ENCODE peak calls at places on chromosomes 12 and 14, in ten cellular contexts. C is heart right ventricle, A is BE2C, B is cardiac muscle cell, M is adrenal gland, L is stomach, Y is sigmoid colon, Q is lung, R is heart left ventricle, P is upper lobe of right lung. T is an unnamed sample. For H3K27me3 and H3K4me1, the result is how much of the 10 kb centered on the place peaks cover.

GRCh38 chr14:94560782-94561655 is at the start of gene SERPINA4:
- DNase-seq in C (no peak), A (no peak), B (no peak), M (no peak), L (peak), Y (no peak), Q (no peak), R (no peak), P (no peak), T (peak)

GRCh38 chr12:53327435-53328042 is 6.1 kb upstream of the AAAS start:
- DNase-seq in C (no peak), A (peak), B (no peak), M (peak), L (no peak), Y (no peak), Q (no peak), R (no peak), P (no peak), T (no peak)

GRCh38 chr14:36035675-36036074 is 140.8 kb downstream of the PTCSC3 start:
- DNase-seq in C (no peak), A (no peak), B (no peak), M (no peak), L (no peak), Y (no peak), Q (no peak), R (no peak), P (no peak), T (no peak)

GRCh38 chr12:95204141-95204866 is 13.0 kb downstream of the FGD6 start:
- DNase-seq in C (no peak), A (no peak), B (peak), M (peak), L (peak), Y (peak), Q (peak), R (no peak), P (no peak), T (peak)

GRCh38 chr12:132356686-132357622 is 27.6 kb upstream of the GALNT9 start:
- DNase-seq in C (no peak), A (peak), B (no peak), M (peak), L (no peak), Y (peak), Q (no peak), R (no peak), P (peak), T (peak)

GRCh38 chr14:28272270-28272669 is 494.3 kb upstream of the FOXG1 start:
- DNase-seq in C (no peak), A (no peak), B (no peak), M (no peak), L (no peak), Y (no peak), Q (no peak), R (no peak), P (no peak), T (no peak)

GRCh38 chr14:23055147-23055550 is 2.2 kb downstream of the CDH24 start:
- DNase-seq in C (no peak), A (no peak), B (no peak), M (no peak), L (no peak), Y (no peak), Q (no peak), R (no peak), P (peak), T (peak)

GRCh38 chr14:89214221-89214965 is 202.6 kb downstream of the FOXN3 start:
- DNase-seq in C (peak), A (peak), B (no peak), M (no peak), L (peak), Y (no peak), Q (peak), R (peak), P (peak), T (no peak)

GRCh38 chr12:80813820-80814219 is 97.1 kb downstream of the MYF5 start:
- DNase-seq in C (no peak), A (no peak), B (no peak), M (no peak), L (no peak), Y (no peak), Q (no peak), R (no peak), P (no peak), T (no peak)

GRCh38 chr12:76037130-76038105 is 5.8 kb upstream of the PHLDA1 start:
- DNase-seq in C (no peak), A (peak), B (peak), M (peak), L (no peak), Y (no peak), Q (no peak), R (no peak), P (no peak), T (no peak)

GRCh38 chr12:87025976-87026375 is 769.8 kb upstream of the MGAT4C start:
- DNase-seq in C (no peak), A (no peak), B (no peak), M (no peak), L (no peak), Y (no peak), Q (no peak), R (no peak), P (no peak), T (no peak)

GRCh38 chr12:67069451-67070306 is 199.5 kb upstream of the CAND1 start:
- DNase-seq in C (no peak), A (peak), B (peak), M (peak), L (peak), Y (no peak), Q (peak), R (no peak), P (peak), T (no peak)

GRCh38 chr14:66514206-66514605 is 6.3 kb downstream of the GPHN start:
- DNase-seq in C (no peak), A (no peak), B (no peak), M (no peak), L (no peak), Y (no peak), Q (no peak), R (no peak), P (no peak), T (no peak)

GRCh38 chr14:77260631-77261030 is 10.4 kb downstream of the NGB start:
- DNase-seq in C (no peak), A (peak), B (peak), M (no peak), L (no peak), Y (no peak), Q (no peak), R (no peak), P (no peak), T (no peak)

GRCh38 chr14:62209287-62209899 is 447.2 kb downstream of the SNAPC1 start:
- DNase-seq in C (no peak), A (no peak), B (no peak), M (no peak), L (no peak), Y (no peak), Q (no peak), R (no peak), P (no peak), T (no peak)

GRCh38 chr14:34043627-34044372 is 92.9 kb upstream of the EGLN3 start:
- DNase-seq in C (no peak), A (no peak), B (no peak), M (no peak), L (no peak), Y (no peak), Q (no peak), R (no peak), P (no peak), T (no peak)

GRCh38 chr12:29807125-29807524 is 23.4 kb upstream of the TMTC1 start:
- DNase-seq in C (no peak), A (no peak), B (no peak), M (no peak), L (no peak), Y (no peak), Q (no peak), R (no peak), P (no peak), T (no peak)

GRCh38 chr12:119020377-119021360 is 39.3 kb downstream of the SRRM4 start:
- DNase-seq in C (peak), A (peak), B (peak), M (peak), L (peak), Y (no peak), Q (peak), R (peak), P (peak), T (no peak)

GRCh38 chr12:32533971-32534590 is 134.7 kb downstream of the FGD4 start:
- DNase-seq in C (no peak), A (peak), B (peak), M (peak), L (peak), Y (peak), Q (peak), R (peak), P (no peak), T (peak)

GRCh38 chr12:62848418-62848817 is 86.5 kb downstream of the PPM1H start:
- DNase-seq in C (no peak), A (no peak), B (no peak), M (no peak), L (no peak), Y (no peak), Q (no peak), R (no peak), P (no peak), T (no peak)

GRCh38 chr12:111105294-111105693 is 184.9 kb upstream of the MYL2 start:
- DNase-seq in C (no peak), A (no peak), B (no peak), M (no peak), L (no peak), Y (peak), Q (no peak), R (no peak), P (no peak), T (no peak)

GRCh38 chr12:2318286-2318685 is 265.5 kb downstream of the CACNA1C start:
- DNase-seq in C (no peak), A (no peak), B (no peak), M (no peak), L (no peak), Y (no peak), Q (no peak), R (no peak), P (no peak), T (peak)

GRCh38 chr12:122395319-122395718 is 27.1 kb downstream of the CLIP1 start:
- DNase-seq in C (no peak), A (no peak), B (no peak), M (no peak), L (no peak), Y (no peak), Q (no peak), R (no peak), P (no peak), T (no peak)

GRCh38 chr12:65926119-65927004 is 102.1 kb downstream of the HMGA2 start:
- DNase-seq in C (no peak), A (no peak), B (no peak), M (no peak), L (no peak), Y (no peak), Q (no peak), R (no peak), P (no peak), T (no peak)

GRCh38 chr12:42742691-42743090 is 153.1 kb upstream of the PRICKLE1 start:
- DNase-seq in C (no peak), A (no peak), B (no peak), M (no peak), L (no peak), Y (no peak), Q (no peak), R (no peak), P (no peak), T (no peak)

GRCh38 chr14:96455588-96455987 is 46.6 kb upstream of the PAPOLA start:
- DNase-seq in C (no peak), A (no peak), B (no peak), M (no peak), L (no peak), Y (no peak), Q (no peak), R (no peak), P (no peak), T (no peak)

GRCh38 chr14:102923201-102923919 is 897 bp downstream of the AMN start:
- DNase-seq in C (no peak), A (peak), B (no peak), M (no peak), L (no peak), Y (no peak), Q (no peak), R (no peak), P (no peak), T (no peak)

GRCh38 chr12:46649433-46649832 is 176.4 kb downstream of the SLC38A4 start:
- DNase-seq in C (no peak), A (no peak), B (no peak), M (no peak), L (no peak), Y (no peak), Q (no peak), R (no peak), P (no peak), T (no peak)
- H3K27me3 ChIP-seq in C (under half), A (under half), B (under half), M (under half), L (under half), Y (under half), Q (under half), R (under half), P (under half), T (under half)

DNA sequence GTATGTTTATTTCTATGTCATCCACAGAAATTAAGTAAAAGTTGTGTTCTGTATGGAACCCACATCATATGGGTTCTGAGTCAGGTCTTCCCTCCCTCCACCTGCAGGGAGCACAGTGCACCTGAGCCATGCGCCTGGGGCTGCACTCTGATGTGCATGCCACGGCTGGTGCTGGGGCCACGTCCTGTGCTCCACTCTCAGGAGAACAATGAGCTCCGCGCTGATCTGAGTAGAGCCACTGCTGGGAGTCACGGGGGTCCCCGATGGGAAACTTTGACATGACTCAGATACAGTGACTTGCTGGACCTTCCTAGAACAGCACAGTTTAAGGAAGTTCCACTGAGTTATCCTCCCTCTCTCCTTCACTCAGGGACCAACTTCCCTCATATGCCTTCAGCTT is 683.4 kb downstream of the TMEM121 start:
- DNase-seq in C (no peak), A (no peak), B (no peak), M (no peak), L (no peak), Y (no peak), Q (no peak), R (no peak), P (no peak), T (no peak)
- TF ChIP-seq CTCF in C (no peak), A (no peak), B (no peak), M (no peak), L (no peak), Y (no peak), Q (no peak), R (no peak), P (no peak), T (no peak)

GRCh38 chr12:13841358-13841757 is 140.0 kb downstream of the GRIN2B start:
- DNase-seq in C (no peak), A (no peak), B (no peak), M (no peak), L (no peak), Y (no peak), Q (no peak), R (no peak), P (no peak), T (no peak)

GRCh38 chr12:13839937-13840336 is 141.5 kb downstream of the GRIN2B start:
- DNase-seq in C (no peak), A (no peak), B (no peak), M (no peak), L (no peak), Y (no peak), Q (no peak), R (no peak), P (no peak), T (no peak)

GRCh38 chr12:13834241-13834640 is 147.2 kb downstream of the GRIN2B start:
- DNase-seq in C (no peak), A (no peak), B (no peak), M (no peak), L (no peak), Y (no peak), Q (no peak), R (no peak), P (no peak), T (no peak)

GRCh38 chr12:13835657-13836056 is 145.7 kb downstream of the GRIN2B start:
- DNase-seq in C (no peak), A (no peak), B (no peak), M (no peak), L (no peak), Y (no peak), Q (no peak), R (no peak), P (no peak), T (no peak)

GRCh38 chr12:13836116-13836515 is 145.3 kb downstream of the GRIN2B start:
- DNase-seq in C (no peak), A (no peak), B (no peak), M (no peak), L (no peak), Y (no peak), Q (no peak), R (no peak), P (no peak), T (no peak)
- H3K4me1 ChIP-seq in C (under half), A (under half), B (under half), M (under half), L (under half), Y (under half), Q (under half), R (under half), P (under half), T (under half)

GRCh38 chr14:104589338-104590195 is 10.0 kb downstream of the C14orf180 start:
- DNase-seq in C (peak), A (no peak), B (no peak), M (no peak), L (no peak), Y (no peak), Q (no peak), R (no peak), P (no peak), T (no peak)
- H3K27me3 ChIP-seq in C (under half), A (under half), B (under half), M (under half), L (under half), Y (under half), Q (under half), R (under half), P (under half), T (half or more)

DNA sequence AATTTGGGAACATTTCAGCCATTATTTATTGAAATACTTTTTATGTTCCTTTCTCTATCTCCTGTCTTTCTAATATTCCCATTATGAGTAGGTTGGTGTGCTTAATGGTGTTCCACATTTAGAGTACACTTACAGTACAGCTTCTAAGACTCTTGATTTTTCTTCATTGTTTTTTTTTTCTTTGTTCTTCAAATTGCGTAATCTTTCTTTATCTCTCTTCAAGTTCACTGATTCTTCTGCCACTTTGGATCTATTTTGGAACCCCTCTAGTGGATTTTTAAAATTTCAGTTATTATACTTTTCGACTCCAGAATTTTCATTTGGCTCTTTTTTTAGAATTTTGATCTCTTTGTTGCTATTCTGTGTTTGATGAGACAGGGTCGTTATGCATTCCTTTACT is 157.7 kb downstream of the ADGRD1 start:
- DNase-seq in C (no peak), A (no peak), B (no peak), M (no peak), L (no peak), Y (no peak), Q (no peak), R (no peak), P (no peak), T (no peak)
- TF ChIP-seq CTCF in C (no peak), A (no peak), B (no peak), M (no peak), L (no peak), Y (no peak), Q (no peak), R (no peak), P (no peak), T (no peak)

GRCh38 chr14:45094275-45094674 is 10.4 kb downstream of the PRPF39 start:
- DNase-seq in C (no peak), A (no peak), B (no peak), M (no peak), L (no peak), Y (no peak), Q (no peak), R (no peak), P (no peak), T (no peak)
- H3K4me1 ChIP-seq in C (under half), A (under half), B (under half), M (under half), L (under half), Y (under half), Q (under half), R (under half), P (under half), T (under half)